ENCODE peak calls at places on chromosomes 3 and 15, in six cellular contexts. One of them, this sample, is unnamed.

GRCh38 chr3:171213907-171214306 is 187.4 kb upstream of the SLC2A2 start:
- DNase-seq in Calu3: no peak
- DNase-seq in left ventricle myocardium inferior: no peak
- DNase-seq in Ammon's horn: no peak
- DNase-seq in pons: no peak
- DNase-seq in M059J: no peak
- DNase-seq in this sample: no peak

GRCh38 chr15:40594429-40594836 is 384 bp downstream of the KNL1 start:
- DNase-seq in Calu3: peak
- DNase-seq in left ventricle myocardium inferior: peak
- DNase-seq in Ammon's horn: no peak
- DNase-seq in pons: no peak
- DNase-seq in M059J: peak
- DNase-seq in this sample: no peak

GRCh38 chr3:48273594-48274211 is 32.8 kb downstream of the ZNF589 start:
- DNase-seq in Calu3: peak
- DNase-seq in left ventricle myocardium inferior: no peak
- DNase-seq in Ammon's horn: peak
- DNase-seq in pons: peak
- DNase-seq in M059J: peak
- DNase-seq in this sample: peak

GRCh38 chr3:8624612-8625011 is 20.0 kb downstream of the SSUH2 start:
- DNase-seq in Calu3: no peak
- DNase-seq in left ventricle myocardium inferior: no peak
- DNase-seq in Ammon's horn: no peak
- DNase-seq in pons: no peak
- DNase-seq in M059J: no peak
- DNase-seq in this sample: no peak

GRCh38 chr15:76338555-76339301 is 2.2 kb downstream of the ISL2 start:
- DNase-seq in Calu3: no peak
- DNase-seq in left ventricle myocardium inferior: no peak
- DNase-seq in Ammon's horn: no peak
- DNase-seq in pons: no peak
- DNase-seq in M059J: no peak
- DNase-seq in this sample: no peak

GRCh38 chr15:44775923-44776322 is 39.6 kb downstream of the TRIM69 start:
- DNase-seq in Calu3: no peak
- DNase-seq in left ventricle myocardium inferior: no peak
- DNase-seq in Ammon's horn: peak
- DNase-seq in pons: peak
- DNase-seq in M059J: no peak
- DNase-seq in this sample: peak

GRCh38 chr3:159838936-159839335 is 149.7 kb upstream of the IL12A start:
- DNase-seq in Calu3: no peak
- DNase-seq in left ventricle myocardium inferior: no peak
- DNase-seq in Ammon's horn: no peak
- DNase-seq in pons: no peak
- DNase-seq in M059J: no peak
- DNase-seq in this sample: no peak

GRCh38 chr3:40615110-40615915 is 90.6 kb downstream of the ZNF621 start:
- DNase-seq in Calu3: no peak
- DNase-seq in left ventricle myocardium inferior: no peak
- DNase-seq in Ammon's horn: peak
- DNase-seq in pons: no peak
- DNase-seq in M059J: no peak
- DNase-seq in this sample: peak